ENCODE peak calls at places on chromosome 4, in ten cellular contexts. R is SJSA1; L is thoracic aorta; G is small intestine; J is lower lobe of right lung; S is CD4-positive, alpha-beta memory T cell; Y is uterus; A is K562; V is esophagus squamous epithelium; B is Peyer's patch. D is an unnamed sample. For H3K4me1, the result is how much of the 10 kb centered on the place peaks cover.

GRCh38 chr4:75886104-75886503 is 16.1 kb downstream of the PPEF2 start:
- DNase-seq in V (no peak), L (no peak), A (no peak), J (no peak), B (no peak), Y (no peak), R (no peak), S (no peak), G (no peak), D (no peak)

GRCh38 chr4:123405212-123405856 is 8.7 kb downstream of the SPRY1 start:
- DNase-seq in J (no peak), A (no peak), L (no peak), S (no peak), Y (no peak), V (no peak), G (no peak), B (no peak), R (no peak), D (no peak)

GRCh38 chr4:2288051-2288541 is 26.2 kb upstream of the MXD4 start:
- DNase-seq in L (no peak), J (peak), Y (peak), B (peak), A (no peak), R (no peak), S (no peak), V (no peak), G (no peak), D (no peak)

GRCh38 chr4:143617994-143618679 is 82.3 kb downstream of the FREM3 start:
- DNase-seq in A (no peak), L (no peak), V (no peak), B (no peak), J (no peak), Y (peak), S (no peak), G (no peak), R (no peak), D (no peak)

GRCh38 chr4:21134994-21135393 is 434.7 kb downstream of the PACRGL start:
- DNase-seq in R (no peak), Y (no peak), L (no peak), B (no peak), S (peak), J (no peak), A (no peak), G (peak), V (no peak), D (no peak)

GRCh38 chr4:122914292-122914904 is 8.0 kb downstream of the NUDT6 start:
- DNase-seq in V (no peak), J (no peak), B (no peak), G (peak), A (peak), L (no peak), R (peak), Y (no peak), S (no peak), D (no peak)

GRCh38 chr4:40506066-40506465 is 123.6 kb downstream of the RBM47 start:
- DNase-seq in B (no peak), Y (no peak), J (no peak), L (no peak), S (no peak), A (no peak), G (peak), V (no peak), R (no peak), D (no peak)

GRCh38 chr4:129966175-129966574 is 870.2 kb downstream of the C4orf33 start:
- DNase-seq in Y (no peak), A (no peak), L (no peak), V (no peak), J (no peak), S (no peak), B (no peak), G (no peak), R (no peak), D (no peak)

GRCh38 chr4:80006935-80007744 is 65.9 kb downstream of the ANTXR2 start:
- DNase-seq in J (no peak), B (no peak), G (peak), R (peak), A (peak), V (no peak), Y (peak), L (no peak), S (peak), D (peak)

GRCh38 chr4:67587156-67587555 is 28.6 kb downstream of the STAP1 start:
- DNase-seq in Y (no peak), B (no peak), G (no peak), J (no peak), A (no peak), L (no peak), R (no peak), S (no peak), V (no peak), D (no peak)

GRCh38 chr4:150126880-150127236 is 48.6 kb downstream of the DCLK2 start:
- DNase-seq in L (no peak), S (no peak), G (no peak), R (peak), B (no peak), A (no peak), V (no peak), J (no peak), Y (no peak), D (peak)

GRCh38 chr4:173301518-173302201 is 32.5 kb downstream of the HMGB2 start:
- DNase-seq in L (no peak), Y (peak), J (no peak), A (peak), G (peak), V (no peak), S (peak), R (peak), B (no peak), D (peak)

GRCh38 chr4:102339018-102339417 is 6.3 kb downstream of the SLC39A8 start:
- DNase-seq in S (no peak), Y (no peak), B (no peak), R (no peak), V (no peak), G (no peak), L (no peak), J (no peak), A (peak), D (no peak)

GRCh38 chr4:88457307-88458090 is 580 bp downstream of the HERC5 start:
- DNase-seq in L (no peak), B (no peak), V (no peak), G (peak), J (peak), A (no peak), Y (peak), S (no peak), R (peak), D (peak)

GRCh38 chr4:110480741-110481271 is 4.9 kb downstream of the ENPEP start:
- DNase-seq in G (peak), B (no peak), S (no peak), J (no peak), L (no peak), Y (no peak), A (no peak), R (no peak), V (no peak), D (no peak)

GRCh38 chr4:112517067-112517588 is 1.1 kb upstream of the NEUROG2 start:
- DNase-seq in L (no peak), B (no peak), A (peak), J (no peak), G (no peak), R (peak), V (no peak), Y (no peak), S (no peak), D (peak)

GRCh38 chr4:149605601-149606378 is 209.9 kb downstream of the IQCM start:
- DNase-seq in S (no peak), L (no peak), G (no peak), B (no peak), V (no peak), R (no peak), J (no peak), A (no peak), Y (no peak), D (no peak)

GRCh38 chr4:189974056-189974455 is 33.4 kb downstream of the FRG1 start:
- DNase-seq in G (no peak), A (peak), J (no peak), L (no peak), S (no peak), B (no peak), R (no peak), Y (no peak), V (no peak), D (no peak)

GRCh38 chr4:156113138-156113537 is 159.5 kb upstream of the CTSO start:
- DNase-seq in Y (no peak), J (no peak), A (no peak), R (no peak), B (no peak), V (no peak), L (no peak), G (no peak), S (no peak), D (peak)

GRCh38 chr4:149291463-149291862 is 524.2 kb downstream of the IQCM start:
- DNase-seq in S (no peak), Y (no peak), L (no peak), A (no peak), G (no peak), V (no peak), J (no peak), R (no peak), B (no peak), D (peak)

GRCh38 chr4:56786955-56787354 is 34.5 kb downstream of the SPINK2 start:
- DNase-seq in V (no peak), Y (peak), B (peak), A (no peak), S (no peak), G (peak), R (no peak), L (no peak), J (peak), D (peak)

GRCh38 chr4:56505269-56506109 is at the start of gene ARL9:
- DNase-seq in A (no peak), L (peak), V (no peak), Y (peak), R (peak), J (peak), S (peak), B (peak), G (peak), D (no peak)

GRCh38 chr4:4641661-4642180 is 99.9 kb upstream of the STX18 start:
- DNase-seq in S (no peak), R (no peak), Y (no peak), V (no peak), G (no peak), L (no peak), J (no peak), B (no peak), A (no peak), D (no peak)

GRCh38 chr4:163606885-163607284 is 112.4 kb downstream of the TMA16 start:
- DNase-seq in V (no peak), J (no peak), Y (no peak), G (no peak), B (no peak), S (no peak), L (no peak), A (no peak), R (no peak), D (no peak)
- H3K4me3 ChIP-seq in V (no peak), J (no peak), Y (no peak), G (no peak), B (no peak), S (no peak), L (peak), A (no peak), R (no peak), D (no peak)

DNA sequence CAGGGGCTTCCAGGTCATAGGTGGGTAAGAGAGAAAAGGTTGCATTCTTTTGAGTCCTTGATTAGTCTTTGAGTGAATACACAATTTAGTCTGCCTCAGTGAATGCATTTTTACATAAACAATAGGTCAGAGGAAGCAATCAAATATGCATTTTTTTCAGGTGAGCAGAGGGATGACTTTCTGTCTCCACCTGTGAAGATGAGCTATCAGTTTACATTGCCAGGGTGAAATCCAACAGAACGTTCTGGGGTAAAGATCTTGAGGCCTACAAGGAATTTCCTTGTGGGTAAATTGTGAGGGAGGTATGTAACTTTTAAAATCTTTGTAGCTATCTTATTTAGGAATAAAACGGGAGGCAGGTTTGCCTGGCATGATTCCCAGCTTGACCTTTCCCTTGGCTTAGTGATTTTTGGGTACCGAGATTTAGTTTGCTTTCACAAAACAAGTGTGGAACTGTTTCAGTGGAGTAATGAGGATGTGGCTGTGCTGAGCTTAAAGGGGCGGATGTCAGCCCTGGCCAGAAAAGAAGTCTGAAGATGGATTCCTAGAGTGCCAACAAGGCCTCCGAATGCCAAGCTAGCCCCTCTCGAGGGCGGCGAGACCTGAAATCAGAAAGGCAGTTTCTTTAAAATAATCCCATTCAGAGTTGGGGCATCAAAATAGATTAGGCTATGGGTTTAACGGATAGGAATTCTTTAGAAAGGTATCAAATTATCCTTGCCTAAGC is 29.5 kb downstream of the TMEM131L start:
- DNase-seq in G (no peak), J (no peak), Y (no peak), S (no peak), R (no peak), V (no peak), L (no peak), B (no peak), A (no peak), D (no peak)
- H3K4me1 ChIP-seq in G (under half), J (under half), Y (under half), S (half or more), R (under half), V (under half), L (under half), B (under half), A (under half), D (under half)

GRCh38 chr4:38751341-38752043 is 31.3 kb downstream of the TLR10 start:
- DNase-seq in V (no peak), A (no peak), B (no peak), J (no peak), S (no peak), R (no peak), G (no peak), Y (no peak), L (no peak), D (no peak)
- H3K27ac ChIP-seq in V (no peak), A (no peak), B (no peak), J (no peak), S (no peak), R (no peak), G (no peak), Y (no peak), L (no peak), D (no peak)

GRCh38 chr4:184384056-184384809 is 90.1 kb downstream of the IRF2 start:
- DNase-seq in R (peak), G (peak), J (no peak), B (no peak), A (no peak), Y (peak), S (peak), L (no peak), V (peak), D (peak)

GRCh38 chr4:184382189-184382846 is 92.0 kb downstream of the IRF2 start:
- DNase-seq in V (no peak), L (no peak), J (no peak), S (no peak), R (no peak), Y (no peak), B (no peak), G (peak), A (no peak), D (peak)

GRCh38 chr4:184384810-184385557 is 89.4 kb downstream of the IRF2 start:
- DNase-seq in A (no peak), G (peak), B (no peak), V (no peak), L (no peak), R (no peak), S (no peak), J (no peak), Y (no peak), D (peak)

GRCh38 chr4:184385705-184386141 is 88.6 kb downstream of the IRF2 start:
- DNase-seq in S (no peak), L (no peak), A (no peak), G (peak), R (no peak), J (no peak), Y (peak), B (no peak), V (no peak), D (no peak)

DNA sequence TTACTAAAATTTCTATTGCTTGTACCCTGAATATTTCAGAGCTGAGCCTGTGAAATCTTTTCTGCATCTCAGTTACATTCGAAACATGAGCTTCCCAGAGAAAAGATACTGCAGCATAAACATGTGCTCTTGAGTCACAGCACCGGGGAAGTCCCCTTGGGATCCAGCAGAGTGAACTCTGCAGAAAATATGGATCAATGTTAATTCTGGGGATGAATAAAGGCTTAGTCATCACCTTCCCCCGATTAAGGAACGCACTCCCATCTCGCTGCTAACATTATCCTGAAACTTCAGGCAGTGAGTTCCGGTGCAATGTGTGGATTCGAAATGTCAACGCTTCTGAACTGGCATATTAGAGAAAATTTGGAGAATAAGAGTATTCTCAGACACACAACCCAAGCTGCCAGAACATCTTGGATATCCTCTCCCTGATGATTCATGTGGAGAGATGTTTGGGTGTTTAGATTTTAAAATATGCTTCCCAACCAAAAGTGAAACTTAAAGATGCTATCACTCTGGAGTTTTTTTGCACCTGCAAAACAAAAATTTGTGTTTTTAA is 90.8 kb downstream of the IRF2 start:
- DNase-seq in S (no peak), R (peak), J (no peak), G (peak), B (no peak), Y (peak), V (no peak), A (peak), L (no peak), D (peak)
- H3K4me3 ChIP-seq in S (no peak), R (peak), J (peak), G (no peak), B (peak), Y (peak), V (peak), A (no peak), L (peak), D (peak)

GRCh38 chr4:151462554-151462953 is 53.6 kb downstream of the FHIP1A start:
- DNase-seq in Y (no peak), V (no peak), G (no peak), L (no peak), R (no peak), B (no peak), S (no peak), J (no peak), A (no peak), D (no peak)

GRCh38 chr4:151460434-151460833 is 51.5 kb downstream of the FHIP1A start:
- DNase-seq in J (no peak), G (no peak), A (no peak), R (no peak), L (no peak), V (no peak), B (no peak), S (no peak), Y (no peak), D (no peak)

GRCh38 chr4:151458148-151458547 is 49.2 kb downstream of the FHIP1A start:
- DNase-seq in A (no peak), J (no peak), B (no peak), L (no peak), R (no peak), V (no peak), G (no peak), Y (no peak), S (no peak), D (no peak)

GRCh38 chr4:151455212-151455611 is 46.2 kb downstream of the FHIP1A start:
- DNase-seq in J (no peak), R (no peak), V (no peak), B (no peak), L (no peak), G (peak), Y (no peak), A (no peak), S (no peak), D (no peak)

DNA sequence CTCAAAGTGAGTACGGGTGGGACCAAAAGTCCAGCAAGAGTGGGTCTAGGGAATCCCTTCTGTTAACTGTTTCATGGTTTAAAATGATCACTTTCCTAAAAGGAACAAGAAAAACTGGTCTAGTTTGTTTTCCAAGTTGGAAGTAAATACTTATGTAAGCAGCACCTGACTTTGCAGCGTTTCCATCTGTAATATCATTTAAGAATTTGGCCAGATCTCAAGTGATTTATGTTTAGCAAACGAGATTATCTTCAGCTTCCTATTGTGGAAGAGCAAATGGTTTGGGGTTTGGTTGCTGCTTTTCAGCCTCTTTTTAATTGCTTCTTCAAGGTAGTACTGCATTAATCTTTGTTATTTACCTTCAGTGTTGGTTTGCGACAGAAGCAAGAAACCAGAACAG is 50.4 kb downstream of the FHIP1A start:
- DNase-seq in V (no peak), R (no peak), B (no peak), A (no peak), Y (no peak), J (no peak), S (no peak), G (no peak), L (no peak), D (no peak)
- H3K4me1 ChIP-seq in V (under half), R (under half), B (under half), A (under half), Y (under half), J (under half), S (under half), G (under half), L (under half), D (under half)

DNA sequence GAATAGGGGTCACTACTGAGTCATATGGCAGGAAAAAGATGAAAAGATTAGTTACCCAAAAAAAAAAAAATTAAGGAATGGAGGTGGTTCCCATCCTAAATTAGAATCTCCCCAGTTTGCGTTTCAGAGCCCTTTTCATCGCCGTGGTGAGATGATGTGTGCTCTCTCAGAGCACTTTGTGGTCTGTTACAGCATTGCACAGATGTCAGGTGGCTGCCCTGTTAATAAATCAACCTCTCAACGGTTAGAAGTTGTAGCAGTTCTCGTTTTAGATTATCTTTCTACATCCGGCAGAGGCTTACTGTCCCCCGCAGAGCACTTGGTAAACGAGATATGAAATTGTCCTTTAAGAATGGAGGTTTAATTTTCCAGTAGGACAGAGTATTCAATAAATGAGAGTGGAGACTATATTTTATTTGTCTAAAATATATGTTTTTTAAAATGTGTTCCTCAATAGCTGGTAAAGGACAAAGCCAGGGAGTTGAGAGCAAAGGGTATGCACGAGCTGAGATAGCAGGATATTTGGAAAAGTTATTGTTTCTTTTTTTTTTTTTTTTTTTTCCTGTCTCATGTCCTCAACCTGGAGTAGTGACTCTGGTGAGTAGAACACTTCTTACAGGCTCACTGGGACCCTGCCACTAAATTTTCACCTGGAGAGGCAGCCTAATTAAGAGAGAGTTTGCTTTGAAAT is 26.9 kb downstream of the AFF1 start:
- DNase-seq in B (no peak), L (no peak), G (no peak), Y (peak), R (no peak), V (no peak), A (peak), S (no peak), J (no peak), D (peak)
- H3K27ac ChIP-seq in B (peak), L (peak), G (no peak), Y (peak), R (no peak), V (peak), A (peak), S (no peak), J (peak), D (no peak)

D was measured in SJCRH30.